ENCODE peak calls at places on chromosomes 16 and 17, in six cellular contexts. J is H1, M is GM12891, L is K562, A is GM12878, R is HepG2. S is an unnamed sample.

GRCh38 chr17:74520790-74521480 is 10.3 kb downstream of the CD300LB start:
- DNase-seq in A (no peak), R (no peak), J (no peak), L (no peak), M (no peak), S (no peak)

GRCh38 chr17:16912021-16912962 is 59.6 kb downstream of the TNFRSF13B start:
- DNase-seq in R (no peak), L (no peak), A (no peak), M (no peak), J (no peak), S (no peak)

GRCh38 chr16:25109643-25110042 is 1.9 kb upstream of the LCMT1 start:
- DNase-seq in L (no peak), J (no peak), A (no peak), R (peak), M (no peak), S (no peak)

GRCh38 chr16:85554791-85555548 is 58.2 kb upstream of the GSE1 start:
- DNase-seq in M (no peak), L (peak), R (no peak), J (no peak), A (no peak), S (no peak)

GRCh38 chr17:27237890-27238289 is 56.0 kb upstream of the WSB1 start:
- DNase-seq in A (no peak), L (no peak), M (no peak), R (no peak), J (no peak), S (no peak)

GRCh38 chr17:173064-173911 is 8.2 kb downstream of the DOC2B start:
- DNase-seq in R (no peak), L (no peak), A (no peak), M (no peak), J (no peak), S (no peak)

GRCh38 chr16:19329932-19330331 is 44.4 kb downstream of the CLEC19A start:
- DNase-seq in L (no peak), R (no peak), M (no peak), J (no peak), A (no peak), S (no peak)

GRCh38 chr16:66131156-66131807 is 235.2 kb upstream of the CDH5 start:
- DNase-seq in R (no peak), J (no peak), M (no peak), A (no peak), L (no peak), S (no peak)

GRCh38 chr16:19613834-19614233 is 58.3 kb downstream of the VPS35L start:
- DNase-seq in A (no peak), M (no peak), L (no peak), J (no peak), R (no peak), S (no peak)

GRCh38 chr17:33452797-33453196 is 159.7 kb upstream of the ASIC2 start:
- DNase-seq in A (no peak), J (peak), L (no peak), M (no peak), R (no peak), S (no peak)

GRCh38 chr17:28999216-28999615 is 6.6 kb downstream of the SEZ6 start:
- DNase-seq in M (no peak), R (no peak), A (no peak), L (no peak), J (no peak), S (no peak)

GRCh38 chr17:67995568-67996191 is 589 bp downstream of the C17orf58 start:
- DNase-seq in L (no peak), M (no peak), J (no peak), R (no peak), A (no peak), S (peak)

DNA sequence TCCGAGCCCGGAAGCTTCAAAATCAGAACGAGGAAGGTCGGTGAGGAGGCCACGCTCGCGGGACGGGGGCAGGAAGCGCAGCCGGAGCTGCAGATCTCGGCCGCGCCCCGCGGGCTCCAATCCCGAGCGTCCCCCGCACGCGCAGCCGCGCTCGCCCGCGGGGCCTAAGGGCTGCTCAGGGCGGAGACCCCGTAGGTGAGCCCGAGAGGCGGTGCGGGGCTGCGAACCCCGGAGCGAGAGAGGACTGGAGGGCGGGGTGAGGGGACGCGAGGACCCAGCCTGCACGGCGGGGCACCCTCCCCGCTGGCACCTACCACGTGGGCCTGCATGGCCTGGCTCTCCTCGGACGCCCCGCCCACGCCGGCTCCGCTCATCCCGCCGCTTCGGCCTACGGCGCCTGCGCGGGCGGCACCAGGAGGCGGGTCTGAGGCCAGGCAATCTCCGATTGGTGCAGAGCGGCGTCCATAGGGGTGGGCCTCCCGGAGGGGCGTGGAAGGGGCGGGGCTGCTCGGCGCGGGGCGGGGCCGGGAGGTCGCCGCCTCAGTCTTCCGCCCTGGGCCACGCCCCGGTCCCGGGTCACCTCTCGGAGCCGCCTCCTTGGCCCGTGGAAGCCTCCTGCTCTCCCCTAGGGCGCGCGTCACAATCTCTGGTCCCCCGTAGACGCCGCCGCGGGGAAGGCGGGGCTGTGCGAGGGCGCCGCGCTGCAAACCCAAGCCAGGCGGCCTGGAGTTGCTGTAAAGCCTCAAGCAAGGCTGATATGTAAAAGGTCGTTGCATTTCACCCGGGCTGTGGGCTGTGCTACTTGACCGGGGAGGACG is 27.8 kb upstream of the METRNL start:
- DNase-seq in J (peak), R (peak), A (peak), M (peak), L (peak), S (peak)
- TF ChIP-seq POLR2A in J (no peak), R (peak), A (peak), M (peak), L (peak), S (peak)

GRCh38 chr16:57994361-57994760 is 6.1 kb downstream of the ZNF319 start:
- DNase-seq in L (no peak), A (no peak), M (no peak), J (no peak), R (no peak), S (no peak)

GRCh38 chr16:57995721-57996405 is 4.6 kb downstream of the ZNF319 start:
- DNase-seq in M (no peak), R (no peak), J (no peak), A (no peak), L (no peak), S (no peak)

GRCh38 chr16:57993897-57994296 is 6.6 kb downstream of the ZNF319 start:
- DNase-seq in R (no peak), J (no peak), L (no peak), M (no peak), A (no peak), S (no peak)

GRCh38 chr16:57993452-57993851 is 7.0 kb downstream of the ZNF319 start:
- DNase-seq in M (no peak), A (no peak), J (no peak), R (no peak), L (no peak), S (no peak)

GRCh38 chr16:57994778-57995177 is 5.7 kb downstream of the ZNF319 start:
- DNase-seq in L (peak), A (no peak), J (no peak), M (peak), R (peak), S (peak)
- TF ChIP-seq TAF1 in L (no peak), A (no peak), J (no peak), M (no peak), R (no peak), S (no peak)

GRCh38 chr17:47830396-47830907 is 889 bp downstream of the MRPL10 start:
- DNase-seq in L (no peak), J (no peak), R (no peak), M (no peak), A (no peak), S (no peak)

GRCh38 chr17:47834756-47835155 is 3.3 kb downstream of the LRRC46 start:
- DNase-seq in R (no peak), A (no peak), L (no peak), M (no peak), J (no peak), S (no peak)

GRCh38 chr17:47831934-47832327 is 461 bp downstream of the LRRC46 start:
- DNase-seq in A (no peak), M (no peak), J (no peak), R (no peak), L (no peak), S (no peak)

GRCh38 chr17:47830991-47831933 is at the start of the genes LRRC46 and MRPL10:
- DNase-seq in A (peak), R (peak), J (peak), M (peak), L (peak), S (peak)

DNA sequence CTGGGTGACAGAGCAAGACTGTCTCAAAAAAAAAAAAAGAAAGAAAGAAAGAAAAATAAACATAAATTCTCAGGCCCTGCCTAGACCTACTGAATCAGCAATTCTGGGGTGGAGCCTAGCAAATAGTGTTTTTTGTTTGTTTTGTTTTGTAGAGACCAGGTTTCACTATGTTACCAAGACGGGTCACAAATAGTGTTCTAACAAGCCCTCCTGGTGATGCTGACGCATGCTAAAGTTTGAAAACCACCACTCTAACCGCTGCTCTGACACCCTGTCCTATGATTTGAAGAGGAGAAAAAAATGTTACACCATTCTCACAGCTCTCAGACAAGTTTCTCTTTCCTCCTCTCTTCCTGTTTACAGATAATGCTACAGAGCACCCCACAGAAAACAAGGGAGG is 1.5 kb downstream of the MRPL10 start:
- DNase-seq in J (no peak), R (no peak), M (no peak), L (no peak), A (no peak), S (no peak)
- TF ChIP-seq POLR2A in J (no peak), R (no peak), M (no peak), L (no peak), A (no peak), S (no peak)

GRCh38 chr17:40986920-40987319 is 2.8 kb upstream of the KRT40 start:
- DNase-seq in R (no peak), L (no peak), A (no peak), J (no peak), M (no peak), S (no peak)
- TF ChIP-seq TAF1 in R (no peak), L (no peak), A (no peak), J (no peak), M (no peak), S (no peak)

GRCh38 chr16:30559690-30560089 is 1.5 kb upstream of the ZNF764 start:
- DNase-seq in M (no peak), R (no peak), L (no peak), J (no peak), A (no peak), S (no peak)

GRCh38 chr16:30562021-30562420 is 3.8 kb upstream of the ZNF764 start:
- DNase-seq in A (no peak), J (no peak), M (no peak), L (no peak), R (no peak), S (no peak)

GRCh38 chr16:30558789-30559377 is 709 bp upstream of the ZNF764 start:
- DNase-seq in M (no peak), J (no peak), R (no peak), A (no peak), L (no peak), S (no peak)

GRCh38 chr16:30557950-30558788 is at the start of gene ZNF764:
- DNase-seq in J (peak), R (peak), A (peak), L (peak), M (peak), S (peak)

GRCh38 chr16:30561212-30561816 is 3.1 kb upstream of the ZNF764 start:
- DNase-seq in M (no peak), J (no peak), R (no peak), L (no peak), A (no peak), S (peak)
- TF ChIP-seq POLR2A in M (peak), J (no peak), R (no peak), L (no peak), A (peak), S (peak)

GRCh38 chr16:58030136-58030840 is 4.7 kb downstream of the MMP15 start:
- DNase-seq in J (no peak), L (no peak), R (no peak), A (no peak), M (no peak), S (no peak)

GRCh38 chr16:58032710-58033293 is 7.2 kb downstream of the MMP15 start:
- DNase-seq in J (no peak), M (no peak), R (no peak), A (no peak), L (peak), S (no peak)

GRCh38 chr16:58029410-58029809 is 3.9 kb downstream of the MMP15 start:
- DNase-seq in J (no peak), A (no peak), R (no peak), M (no peak), L (no peak), S (no peak)

GRCh38 chr16:58028541-58029070 is 3.1 kb downstream of the MMP15 start:
- DNase-seq in L (no peak), A (no peak), J (no peak), R (no peak), M (no peak), S (no peak)

DNA sequence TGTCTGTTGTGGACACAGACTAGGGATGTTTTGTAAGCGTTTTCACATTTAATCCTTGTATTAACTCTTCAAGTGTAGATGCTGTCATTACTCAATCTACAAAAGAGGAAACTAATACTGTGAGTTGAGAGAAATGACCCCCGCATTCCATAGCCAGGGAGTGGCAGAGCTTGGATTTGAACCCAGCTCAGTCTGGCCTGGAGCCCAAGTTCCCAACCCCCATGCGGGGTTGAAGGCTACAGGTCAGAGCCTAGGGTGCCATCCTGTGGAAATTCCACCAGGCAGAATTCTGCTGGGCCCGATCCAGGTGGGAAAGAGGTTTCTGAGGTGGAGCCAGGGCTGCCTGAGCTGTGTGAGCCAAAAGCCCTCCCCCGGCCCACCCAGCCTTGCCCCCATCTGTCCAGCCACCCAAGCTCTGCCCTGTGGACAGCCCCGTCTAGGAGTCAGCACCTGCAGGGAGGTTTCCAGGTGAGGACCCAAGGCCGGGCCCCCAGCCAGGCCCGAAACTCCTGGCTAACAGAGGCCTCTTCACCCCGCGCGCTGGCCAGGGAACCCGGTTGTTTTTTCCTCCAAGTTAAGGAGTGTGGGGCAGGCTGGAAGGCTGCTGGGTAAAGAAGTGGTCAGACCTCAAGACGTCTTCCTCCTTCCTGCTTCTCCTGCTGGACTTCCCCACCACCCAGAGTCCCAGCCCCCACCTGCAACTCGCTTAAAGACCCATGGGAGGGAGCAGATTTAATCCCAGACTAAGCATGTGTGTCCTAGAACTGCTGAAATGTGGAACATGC is 5.7 kb downstream of the MMP15 start:
- DNase-seq in M (no peak), L (no peak), R (no peak), A (no peak), J (no peak), S (no peak)
- TF ChIP-seq TAF1 in M (no peak), L (no peak), R (no peak), A (no peak), J (no peak), S (no peak)

GRCh38 chr17:80970044-80970761 is 21.4 kb upstream of the CHMP6 start:
- DNase-seq in M (peak), L (no peak), J (no peak), R (no peak), A (no peak), S (peak)
- TF ChIP-seq POLR2A in M (no peak), L (no peak), J (no peak), R (no peak), A (no peak), S (peak)